ENCODE peak calls at places on chromosomes 13 and 19, in four cellular contexts. Z, R, Q and O are unnamed samples.

GRCh38 chr19:11138659-11139526 is 16.7 kb downstream of the SPC24 start:
- DNase-seq in R (no peak), Z (peak; percentile 52), Q (peak; percentile 73), O (peak; percentile 96)

GRCh38 chr13:80217614-80218456 is 123.1 kb downstream of the SPRY2 start:
- DNase-seq in Q (no peak), Z (peak; percentile 44), R (no peak), O (no peak)

GRCh38 chr19:56071151-56071550 is 49.9 kb downstream of the ZNF787 start:
- DNase-seq in Z (peak; percentile 63), Q (peak; percentile 49), R (peak; percentile 15), O (no peak)

GRCh38 chr13:36447501-36447900 is 15.2 kb downstream of the CCNA1 start:
- DNase-seq in Q (no peak), R (no peak), Z (no peak), O (no peak)

GRCh38 chr13:114115191-114115671 is 17.2 kb downstream of the RASA3 start:
- DNase-seq in Q (peak; percentile 78), R (no peak), Z (no peak), O (peak; percentile 98)

GRCh38 chr19:18339703-18340102 is 695 bp upstream of the PGPEP1 start:
- DNase-seq in R (no peak), Q (peak; percentile 85), Z (peak; percentile 74), O (peak; percentile 90)

GRCh38 chr13:46124531-46124966 is 19.7 kb upstream of the CPB2 start:
- DNase-seq in Q (no peak), Z (no peak), R (no peak), O (no peak)

GRCh38 chr19:5608271-5608666 is 14.3 kb downstream of the SAFB2 start:
- DNase-seq in Q (no peak), Z (no peak), R (no peak), O (no peak)

GRCh38 chr13:48580185-48580803 is 47.4 kb upstream of the RCBTB2 start:
- DNase-seq in R (peak; percentile 45), Q (peak; percentile 59), Z (peak; percentile 84), O (peak; percentile 72)

GRCh38 chr19:46133101-46133627 is 8.7 kb upstream of the IGFL3 start:
- DNase-seq in R (peak; percentile 73), Q (peak; percentile 2), Z (peak; percentile 93), O (no peak)

GRCh38 chr13:84417426-84417825 is 535.2 kb upstream of the SLITRK1 start:
- DNase-seq in Q (no peak), Z (no peak), R (no peak), O (no peak)

GRCh38 chr19:41903161-41903953 is 20.4 kb downstream of the ARHGEF1 start:
- DNase-seq in Q (no peak), R (no peak), Z (no peak), O (no peak)

GRCh38 chr19:49362926-49363264 is 679 bp upstream of the TEAD2 start:
- DNase-seq in Z (no peak), Q (no peak), R (no peak), O (peak; percentile 84)

GRCh38 chr13:114080739-114081561 is 51.5 kb downstream of the RASA3 start:
- DNase-seq in Z (no peak), R (no peak), Q (no peak), O (peak; percentile 4)

GRCh38 chr19:18364826-18365528 is 21.0 kb upstream of the GDF15 start:
- DNase-seq in Q (peak; percentile 95), Z (peak; percentile 78), R (peak; percentile 96), O (peak; percentile 97)

GRCh38 chr19:43525836-43526771 is 897 bp downstream of the ETHE1 start:
- DNase-seq in Z (peak; percentile 39), Q (no peak), R (no peak), O (peak; percentile 86)

GRCh38 chr13:29859971-29860370 is 9.6 kb upstream of the UBL3 start:
- DNase-seq in Z (no peak), Q (no peak), R (no peak), O (peak; percentile 43)

GRCh38 chr19:38990949-38991697 is 15.6 kb upstream of the FBXO17 start:
- DNase-seq in R (no peak), Z (no peak), Q (no peak), O (peak; percentile 63)

GRCh38 chr13:34161829-34162544 is 344.0 kb downstream of the RFC3 start:
- DNase-seq in R (no peak), Z (no peak), Q (no peak), O (no peak)

GRCh38 chr13:30872195-30872594 is 33.9 kb upstream of the MEDAG start:
- DNase-seq in R (no peak), Z (no peak), Q (no peak), O (no peak)

GRCh38 chr19:46340051-46340659 is 6.7 kb upstream of the PPP5C start:
- DNase-seq in R (no peak), Q (no peak), Z (no peak), O (no peak)

GRCh38 chr13:20442370-20442769 is 83.3 kb downstream of the CRYL1 start:
- DNase-seq in Q (no peak), R (no peak), Z (no peak), O (no peak)

GRCh38 chr13:99393791-99394735 is 86.9 kb upstream of the GPR183 start:
- DNase-seq in R (no peak), Z (no peak), Q (no peak), O (no peak)

GRCh38 chr19:11096210-11096841 is 7.1 kb downstream of the LDLR start:
- DNase-seq in Q (no peak), R (no peak), Z (no peak), O (peak; percentile 72)

GRCh38 chr13:98556968-98557591 is 19.8 kb downstream of the STK24 start:
- DNase-seq in R (no peak), Z (no peak), Q (peak; percentile 22), O (peak; percentile 87)

GRCh38 chr19:6849876-6850275 is 37.5 kb upstream of the ADGRE1 start:
- DNase-seq in Q (no peak), Z (no peak), R (no peak), O (no peak)

GRCh38 chr13:73168993-73169401 is 110.2 kb downstream of the KLF5 start:
- DNase-seq in R (no peak), Q (no peak), Z (no peak), O (no peak)

GRCh38 chr19:35844482-35845214 is 7.7 kb downstream of the NPHS1 start:
- DNase-seq in Z (no peak), R (no peak), Q (no peak), O (peak; percentile 71)

GRCh38 chr13:51803422-51804294 is at the start of gene DHRS12:
- DNase-seq in Q (peak; percentile 93), Z (peak; percentile 89), R (peak; percentile 43), O (peak; percentile 98)

GRCh38 chr13:20565120-20565736 is 1.7 kb upstream of the IFT88 start:
- DNase-seq in R (no peak), Z (peak; percentile 22), Q (no peak), O (no peak)

GRCh38 chr19:30403583-30403982 is 31.4 kb downstream of the ZNF536 start:
- DNase-seq in R (no peak), Z (no peak), Q (no peak), O (no peak)

GRCh38 chr13:111893071-111893606 is 173.8 kb upstream of the SOX1 start:
- DNase-seq in Q (no peak), Z (peak; percentile 84), R (no peak), O (no peak)

GRCh38 chr19:12720851-12721655 is 2.7 kb downstream of the TNPO2 start:
- DNase-seq in Z (peak; percentile 43), Q (peak; percentile 57), R (no peak), O (peak; percentile 88)

DNA sequence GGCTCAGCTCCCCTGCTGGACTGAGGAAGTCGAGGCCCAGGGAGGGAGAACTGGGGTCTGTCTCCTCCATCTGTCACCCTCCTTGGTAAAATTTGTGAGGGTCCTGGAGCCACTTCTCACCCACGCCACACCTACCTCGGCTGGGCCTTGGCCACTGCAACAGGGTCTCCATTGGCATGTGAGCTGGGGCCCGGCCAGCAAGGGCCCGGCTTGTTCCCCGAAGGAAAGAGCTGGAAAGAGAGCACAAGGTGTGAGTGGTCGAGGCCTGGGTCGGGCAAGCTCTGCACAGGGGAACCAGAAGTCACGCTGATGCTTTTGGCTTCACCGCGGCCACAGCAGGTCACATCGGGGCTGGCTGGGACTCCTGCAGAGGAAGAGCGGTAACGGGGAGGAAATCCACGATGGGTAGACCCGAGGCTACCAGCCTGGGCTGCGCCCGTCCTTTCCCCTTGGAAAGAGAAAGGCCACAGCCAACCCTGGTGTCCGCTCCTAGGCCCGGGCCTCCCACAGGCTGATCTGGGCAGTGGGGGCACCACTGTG is 9.0 kb downstream of the NANOS3 start:
- DNase-seq in Z (no peak), Q (no peak), R (no peak), O (peak; percentile 64)
- H3K4me3 ChIP-seq in Z (no peak overlapping the region), Q (no peak overlapping the region), R (no peak overlapping the region), O (no peak overlapping the region)

DNA sequence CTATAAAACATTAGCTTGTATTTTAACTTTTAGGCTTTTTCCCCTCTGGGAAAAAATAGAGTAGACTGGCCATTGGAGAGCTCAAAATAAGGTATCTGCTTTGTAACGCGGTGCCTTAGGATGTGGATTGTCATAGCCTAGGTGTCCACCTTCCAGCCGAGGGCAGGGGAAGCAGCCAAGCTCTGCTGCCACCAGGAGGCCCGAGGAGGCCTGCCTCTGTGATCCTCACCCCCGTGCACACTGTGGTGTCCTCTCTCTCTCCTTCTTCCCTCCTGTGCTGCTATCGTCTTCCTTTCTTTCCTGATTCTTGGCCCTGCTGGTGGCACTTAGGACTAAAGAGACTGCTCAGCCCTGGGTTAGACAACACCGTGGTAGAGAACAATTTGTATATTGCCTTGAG is 11.3 kb downstream of the HNRNPM start:
- DNase-seq in Z (peak; percentile 64), R (no peak), Q (peak; percentile 24), O (no peak)
- TF ChIP-seq CTCF in Z (peak; percentile 39), R (peak; percentile 28), Q (peak; percentile 36), O (peak; percentile 17)

DNA sequence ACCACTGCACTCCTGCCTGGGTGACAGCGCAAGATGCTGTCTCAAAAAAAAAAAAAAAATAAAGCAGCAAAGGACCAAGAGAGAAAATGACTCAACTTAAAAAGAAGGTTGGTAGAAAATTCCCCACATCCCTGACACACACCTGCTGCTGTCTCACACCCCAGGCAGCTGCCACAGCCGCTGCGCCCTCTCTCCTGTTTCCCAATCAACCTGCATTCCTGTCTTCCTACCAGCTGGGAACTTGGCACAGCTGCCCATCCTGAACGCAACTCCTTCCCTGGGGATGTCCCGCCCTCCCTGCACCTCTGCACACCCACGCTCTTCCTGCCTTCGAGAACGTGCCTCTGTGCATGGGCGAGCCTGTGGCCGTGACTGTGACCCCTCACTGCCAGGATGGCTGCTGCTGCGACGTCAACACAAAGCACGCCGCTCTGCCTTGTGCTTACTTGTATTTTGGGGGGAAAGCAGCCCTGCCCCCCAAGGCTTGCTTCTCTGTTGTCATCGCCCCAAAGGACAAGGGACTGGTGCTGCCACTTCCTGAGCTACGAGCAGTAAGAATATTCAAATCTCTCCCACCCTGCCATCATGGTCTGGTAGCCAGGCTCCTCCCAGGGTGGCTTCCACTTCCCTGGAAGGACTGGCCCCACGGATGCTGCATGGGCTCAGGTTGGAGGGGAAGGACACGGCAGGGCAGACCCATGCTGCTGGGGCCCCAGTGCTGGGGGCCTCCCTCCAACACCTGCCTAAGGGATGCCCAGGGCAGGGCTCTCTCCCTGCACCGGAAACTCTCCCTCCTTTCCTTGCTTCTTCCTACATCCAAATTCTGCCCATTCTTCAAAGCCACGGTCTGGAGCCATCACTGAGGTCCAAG is 20.7 kb downstream of the SH3GL1 start:
- DNase-seq in Z (no peak), Q (no peak), R (no peak), O (peak; percentile 57)
- H3K79me2 ChIP-seq in Z (peaks cover 84% of the 10 kb centered on the region), Q (peaks cover 88% of the 10 kb centered on the region), R (peaks cover 80% of the 10 kb centered on the region), O (peaks cover 97% of the 10 kb centered on the region)

GRCh38 chr19:3222709-3223108 is 1.8 kb upstream of the CELF5 start:
- DNase-seq in Q (no peak), Z (no peak), R (no peak), O (no peak)

GRCh38 chr19:3227054-3227626 is 2.7 kb downstream of the CELF5 start:
- DNase-seq in Q (no peak), Z (no peak), R (no peak), O (no peak)

GRCh38 chr19:3220576-3220975 is 3.9 kb upstream of the CELF5 start:
- DNase-seq in Z (no peak), Q (no peak), R (no peak), O (no peak)

GRCh38 chr19:3225677-3226093 is 1.2 kb downstream of the CELF5 start:
- DNase-seq in R (no peak), Z (peak; percentile 48), Q (no peak), O (peak; percentile 85)

GRCh38 chr19:3224346-3225325 is at the start of gene CELF5:
- DNase-seq in Z (peak; percentile 75), Q (peak; percentile 72), R (no peak), O (peak; percentile 99)
- H3K4me3 ChIP-seq in Z (peak within 1 kb of the TSS; percentile 63), Q (peak within 1 kb of the TSS; percentile 25), R (peak within 1 kb of the TSS; percentile 28), O (no peak within 1 kb of the TSS)